ENCODE peak calls at places on chromosome 1, in eight cellular contexts. S, O, W, C, L, T, Q and I are unnamed samples.

GRCh38 chr1:33876970-33877680 is 13.2 kb downstream of the HMGB4 start:
- DNase-seq in C (peak; percentile 56), O (no peak), S (peak; percentile 95), Q (no peak), L (no peak), T (no peak), W (no peak), I (peak; percentile 7)

GRCh38 chr1:3692593-3692992 is 40.3 kb downstream of the TP73 start:
- DNase-seq in O (no peak), W (no peak), L (no peak), T (no peak), C (no peak), S (no peak), Q (no peak), I (no peak)

GRCh38 chr1:204809488-204809887 is 61.2 kb upstream of the NFASC start:
- DNase-seq in C (no peak), S (no peak), Q (no peak), T (no peak), L (no peak), W (no peak), O (no peak), I (no peak)

GRCh38 chr1:183548136-183548535 is 42.1 kb downstream of the NCF2 start:
- DNase-seq in C (no peak), T (no peak), O (peak; percentile 70), W (no peak), L (no peak), Q (no peak), S (no peak), I (no peak)

GRCh38 chr1:219317762-219318353 is 144.2 kb downstream of the LYPLAL1 start:
- DNase-seq in S (peak; percentile 42), Q (no peak), O (peak; percentile 19), C (no peak), W (no peak), T (no peak), L (peak; percentile 6), I (no peak)

GRCh38 chr1:243268751-243269460 is 13.1 kb downstream of the SDCCAG8 start:
- DNase-seq in L (no peak), Q (no peak), C (no peak), T (no peak), W (no peak), O (no peak), S (peak; percentile 82), I (no peak)

GRCh38 chr1:147515046-147515869 is 26.0 kb upstream of the BCL9 start:
- DNase-seq in Q (no peak), W (no peak), C (no peak), T (peak; percentile 65), S (peak; percentile 50), O (peak; percentile 42), L (peak; percentile 69), I (no peak)

GRCh38 chr1:111227875-111228747 is 598 bp downstream of the CHI3L2 start:
- DNase-seq in S (peak; percentile 94), W (no peak), T (peak; percentile 25), C (no peak), O (no peak), Q (no peak), L (no peak), I (no peak)

GRCh38 chr1:170891872-170892271 is 43.5 kb upstream of the MROH9 start:
- DNase-seq in L (peak; percentile 90), T (no peak), C (no peak), S (no peak), O (no peak), Q (no peak), W (no peak), I (no peak)

GRCh38 chr1:197145451-197146029 is 929 bp downstream of the ASPM start:
- DNase-seq in W (no peak), Q (no peak), T (no peak), L (no peak), O (peak; percentile 22), C (no peak), S (no peak), I (no peak)

GRCh38 chr1:220797553-220797952 is 10.8 kb downstream of the MTARC1 start:
- DNase-seq in W (no peak), S (peak; percentile 38), L (peak; percentile 12), O (no peak), Q (no peak), C (no peak), T (no peak), I (no peak)

GRCh38 chr1:156944268-156944667 is 23.8 kb downstream of the LRRC71 start:
- DNase-seq in C (no peak), O (no peak), Q (no peak), W (no peak), L (no peak), T (no peak), S (no peak), I (no peak)

GRCh38 chr1:94592566-94592920 is 51.0 kb upstream of the F3 start:
- DNase-seq in C (no peak), S (no peak), W (peak; percentile 54), O (no peak), L (no peak), T (no peak), Q (no peak), I (no peak)

GRCh38 chr1:183318433-183318832 is 99.7 kb downstream of the NMNAT2 start:
- DNase-seq in L (peak; percentile 11), O (no peak), W (peak; percentile 46), Q (no peak), T (peak; percentile 73), C (peak; percentile 81), S (peak; percentile 79), I (peak; percentile 9)

DNA sequence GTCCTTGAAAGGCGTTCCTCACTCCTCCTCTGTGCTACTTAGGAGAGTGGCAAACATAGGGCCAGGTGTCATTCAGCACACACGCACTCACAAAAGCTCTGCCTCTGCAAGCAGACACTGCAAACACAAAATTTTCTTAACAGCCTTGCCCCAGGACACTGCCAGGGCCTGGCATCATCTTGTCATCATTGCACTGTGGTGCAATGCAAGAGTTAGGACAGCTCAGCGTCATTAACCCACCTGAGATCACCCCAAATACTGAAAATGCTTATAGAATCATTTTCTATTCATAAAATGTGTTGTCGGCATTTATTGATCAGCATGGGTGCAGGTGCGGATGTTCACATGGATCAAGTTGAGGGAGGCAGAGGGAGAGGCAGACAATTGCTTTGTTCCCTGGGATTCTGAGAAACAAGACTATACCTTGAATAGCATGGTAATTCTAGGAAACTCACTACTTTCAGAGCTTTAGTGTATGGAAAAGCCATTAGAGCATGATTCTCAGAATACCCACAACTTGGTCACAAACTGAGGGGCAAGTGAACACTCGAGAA is 3.0 kb downstream of the ADAM30 start:
- DNase-seq in T (peak; percentile 56), S (no peak), L (no peak), W (no peak), O (no peak), Q (no peak), C (no peak), I (no peak)
- H3K4me1 ChIP-seq in T (peaks cover 11% of the 10 kb centered on the region), S (no peaks in the 10 kb centered on the region), L (no peaks in the 10 kb centered on the region), W (no peaks in the 10 kb centered on the region), O (no peaks in the 10 kb centered on the region), Q (no peaks in the 10 kb centered on the region), C (no peaks in the 10 kb centered on the region), I (no peaks in the 10 kb centered on the region)

GRCh38 chr1:38558055-38558454 is 301.5 kb downstream of the RRAGC start:
- DNase-seq in T (no peak), S (no peak), W (no peak), O (no peak), L (no peak), Q (no peak), C (no peak), I (no peak)

GRCh38 chr1:38561110-38561509 is 298.5 kb downstream of the RRAGC start:
- DNase-seq in C (no peak), W (no peak), O (no peak), S (no peak), Q (no peak), T (no peak), L (no peak), I (no peak)

GRCh38 chr1:38561699-38562098 is 297.9 kb downstream of the RRAGC start:
- DNase-seq in L (no peak), S (no peak), O (no peak), C (no peak), Q (no peak), T (no peak), W (no peak), I (no peak)

GRCh38 chr1:38558476-38559179 is 300.9 kb downstream of the RRAGC start:
- DNase-seq in L (no peak), T (no peak), S (no peak), Q (no peak), C (no peak), O (no peak), W (no peak), I (no peak)

GRCh38 chr1:38559180-38559874 is 300.2 kb downstream of the RRAGC start:
- DNase-seq in Q (peak; percentile 22), C (no peak), T (peak; percentile 11), S (no peak), L (peak; percentile 49), W (no peak), O (no peak), I (no peak)
- H3K4me1 ChIP-seq in Q (peaks cover 47% of the 10 kb centered on the region), C (no peaks in the 10 kb centered on the region), T (no peaks in the 10 kb centered on the region), S (no peaks in the 10 kb centered on the region), L (no peaks in the 10 kb centered on the region), W (no peaks in the 10 kb centered on the region), O (no peaks in the 10 kb centered on the region), I (peaks cover 16% of the 10 kb centered on the region)

GRCh38 chr1:167510244-167510643 is 8.1 kb downstream of the CD247 start:
- DNase-seq in C (no peak), T (no peak), W (no peak), L (no peak), O (no peak), Q (no peak), S (no peak), I (no peak)
- H3K4me1 ChIP-seq in C (no peaks in the 10 kb centered on the region), T (no peaks in the 10 kb centered on the region), W (peaks cover 3% of the 10 kb centered on the region), L (no peaks in the 10 kb centered on the region), O (no peaks in the 10 kb centered on the region), Q (no peaks in the 10 kb centered on the region), S (no peaks in the 10 kb centered on the region), I (no peaks in the 10 kb centered on the region)

DNA sequence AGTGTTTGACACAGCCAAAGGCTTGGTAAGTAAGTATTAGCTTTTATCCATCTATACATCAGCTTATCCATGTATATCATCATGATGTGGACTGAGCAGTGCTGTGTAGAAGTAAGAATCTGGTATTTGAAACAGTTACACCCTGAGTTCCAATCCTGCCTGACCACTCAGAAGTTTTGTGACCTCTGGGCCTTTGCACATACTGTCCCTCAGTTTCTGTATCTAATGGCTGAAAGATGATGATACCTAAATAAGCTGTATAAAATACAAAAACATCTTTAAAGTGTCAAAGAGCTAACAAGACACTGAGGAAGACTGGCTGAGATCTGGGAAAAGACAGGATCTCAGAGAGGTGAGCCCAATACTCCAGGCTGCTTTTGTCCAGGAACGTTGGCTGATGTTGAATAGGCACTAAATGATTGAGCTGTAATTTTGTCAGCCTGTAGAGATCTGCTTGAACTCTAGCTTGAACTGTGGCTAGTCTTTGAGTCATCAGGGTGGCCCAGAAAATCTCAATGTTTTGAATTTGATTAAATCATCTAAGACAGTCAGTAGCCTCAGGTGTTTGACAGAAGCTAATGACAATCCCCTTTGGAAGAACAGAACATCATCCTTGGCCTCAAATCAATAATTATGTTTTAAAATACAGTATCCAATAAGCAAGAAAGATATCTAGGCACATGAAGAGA is 20.2 kb upstream of the OTUD3 start:
- DNase-seq in O (no peak), C (no peak), T (no peak), L (no peak), W (no peak), S (no peak), Q (no peak), I (no peak)
- H3K4me1 ChIP-seq in O (peaks cover 5% of the 10 kb centered on the region), C (peaks cover 8% of the 10 kb centered on the region), T (no peaks in the 10 kb centered on the region), L (peaks cover 4% of the 10 kb centered on the region), W (no peaks in the 10 kb centered on the region), S (peaks cover 4% of the 10 kb centered on the region), Q (no peaks in the 10 kb centered on the region), I (peaks cover 14% of the 10 kb centered on the region)

GRCh38 chr1:61316493-61316892 is 234.1 kb downstream of the NFIA start:
- DNase-seq in L (no peak), Q (no peak), S (no peak), T (no peak), W (no peak), C (no peak), O (no peak), I (no peak)
- H3K4me1 ChIP-seq in L (no peaks in the 10 kb centered on the region), Q (peaks cover 43% of the 10 kb centered on the region), S (peaks cover 2% of the 10 kb centered on the region), T (peaks cover 9% of the 10 kb centered on the region), W (peaks cover 20% of the 10 kb centered on the region), C (peaks cover 35% of the 10 kb centered on the region), O (peaks cover 31% of the 10 kb centered on the region), I (peaks cover 28% of the 10 kb centered on the region)